ENCODE peak calls at places on chromosome 10, in seven cellular contexts. One of them, this sample, is unnamed.

GRCh38 chr10:97037365-97038361 is 148.1 kb downstream of the SLIT1 start:
- DNase-seq in GM20000: peak
- DNase-seq in tibial artery: peak
- DNase-seq in glutamatergic neuron: peak
- DNase-seq in stimulated activated naive CD8-positive, alpha-beta T cell treated with anti-CD3 and anti-CD28 coated beads, Interleukin-15, Interleukin-2, amounts not matched to agents 100 U/mL and 50 U/mL, for 24 hours: peak
- DNase-seq in hepatic stellate cell: peak
- DNase-seq in A549: peak
- DNase-seq in this sample: peak

GRCh38 chr10:60955957-60956425 is 12.0 kb upstream of the RHOBTB1 start:
- DNase-seq in GM20000: no peak
- DNase-seq in glutamatergic neuron: no peak
- DNase-seq in stimulated activated naive CD8-positive, alpha-beta T cell treated with anti-CD3 and anti-CD28 coated beads, Interleukin-15, Interleukin-2, amounts not matched to agents 100 U/mL and 50 U/mL, for 24 hours: no peak
- DNase-seq in A549: peak
- DNase-seq in hepatic stellate cell: no peak
- DNase-seq in tibial artery: no peak
- DNase-seq in this sample: peak

GRCh38 chr10:18364987-18365775 is 225.0 kb downstream of the CACNB2 start:
- DNase-seq in A549: no peak
- DNase-seq in glutamatergic neuron: no peak
- DNase-seq in stimulated activated naive CD8-positive, alpha-beta T cell treated with anti-CD3 and anti-CD28 coated beads, Interleukin-15, Interleukin-2, amounts not matched to agents 100 U/mL and 50 U/mL, for 24 hours: no peak
- DNase-seq in hepatic stellate cell: no peak
- DNase-seq in tibial artery: no peak
- DNase-seq in GM20000: no peak
- DNase-seq in this sample: no peak

GRCh38 chr10:23412223-23412622 is 26.7 kb upstream of the OTUD1 start:
- DNase-seq in glutamatergic neuron: no peak
- DNase-seq in tibial artery: no peak
- DNase-seq in GM20000: no peak
- DNase-seq in stimulated activated naive CD8-positive, alpha-beta T cell treated with anti-CD3 and anti-CD28 coated beads, Interleukin-15, Interleukin-2, amounts not matched to agents 100 U/mL and 50 U/mL, for 24 hours: no peak
- DNase-seq in hepatic stellate cell: no peak
- DNase-seq in A549: no peak
- DNase-seq in this sample: no peak

GRCh38 chr10:79947083-79947415 is 1.9 kb downstream of the SFTPD start:
- DNase-seq in glutamatergic neuron: no peak
- DNase-seq in GM20000: no peak
- DNase-seq in tibial artery: no peak
- DNase-seq in stimulated activated naive CD8-positive, alpha-beta T cell treated with anti-CD3 and anti-CD28 coated beads, Interleukin-15, Interleukin-2, amounts not matched to agents 100 U/mL and 50 U/mL, for 24 hours: no peak
- DNase-seq in hepatic stellate cell: no peak
- DNase-seq in A549: no peak
- DNase-seq in this sample: no peak

GRCh38 chr10:87642988-87643387 is 16.7 kb upstream of the PAPSS2 start:
- DNase-seq in stimulated activated naive CD8-positive, alpha-beta T cell treated with anti-CD3 and anti-CD28 coated beads, Interleukin-15, Interleukin-2, amounts not matched to agents 100 U/mL and 50 U/mL, for 24 hours: no peak
- DNase-seq in glutamatergic neuron: no peak
- DNase-seq in GM20000: no peak
- DNase-seq in A549: no peak
- DNase-seq in hepatic stellate cell: no peak
- DNase-seq in tibial artery: no peak
- DNase-seq in this sample: no peak

GRCh38 chr10:63972949-63973827 is 452.0 kb downstream of the REEP3 start:
- DNase-seq in GM20000: no peak
- DNase-seq in glutamatergic neuron: no peak
- DNase-seq in hepatic stellate cell: no peak
- DNase-seq in stimulated activated naive CD8-positive, alpha-beta T cell treated with anti-CD3 and anti-CD28 coated beads, Interleukin-15, Interleukin-2, amounts not matched to agents 100 U/mL and 50 U/mL, for 24 hours: no peak
- DNase-seq in tibial artery: no peak
- DNase-seq in A549: no peak
- DNase-seq in this sample: no peak

GRCh38 chr10:79229830-79230562 is 117.3 kb upstream of the PPIF start:
- DNase-seq in tibial artery: no peak
- DNase-seq in A549: no peak
- DNase-seq in GM20000: no peak
- DNase-seq in glutamatergic neuron: peak
- DNase-seq in stimulated activated naive CD8-positive, alpha-beta T cell treated with anti-CD3 and anti-CD28 coated beads, Interleukin-15, Interleukin-2, amounts not matched to agents 100 U/mL and 50 U/mL, for 24 hours: no peak
- DNase-seq in hepatic stellate cell: no peak
- DNase-seq in this sample: no peak

GRCh38 chr10:2813277-2813676 is 254.1 kb upstream of the PFKP start:
- DNase-seq in glutamatergic neuron: no peak
- DNase-seq in GM20000: no peak
- DNase-seq in hepatic stellate cell: no peak
- DNase-seq in A549: no peak
- DNase-seq in stimulated activated naive CD8-positive, alpha-beta T cell treated with anti-CD3 and anti-CD28 coated beads, Interleukin-15, Interleukin-2, amounts not matched to agents 100 U/mL and 50 U/mL, for 24 hours: no peak
- DNase-seq in tibial artery: no peak
- DNase-seq in this sample: no peak

GRCh38 chr10:112131361-112131760 is 52.2 kb downstream of the GPAM start:
- DNase-seq in hepatic stellate cell: no peak
- DNase-seq in glutamatergic neuron: no peak
- DNase-seq in GM20000: no peak
- DNase-seq in stimulated activated naive CD8-positive, alpha-beta T cell treated with anti-CD3 and anti-CD28 coated beads, Interleukin-15, Interleukin-2, amounts not matched to agents 100 U/mL and 50 U/mL, for 24 hours: no peak
- DNase-seq in tibial artery: no peak
- DNase-seq in A549: no peak
- DNase-seq in this sample: no peak

GRCh38 chr10:70966848-70967553 is 78.6 kb upstream of the PCBD1 start:
- DNase-seq in tibial artery: no peak
- DNase-seq in glutamatergic neuron: no peak
- DNase-seq in stimulated activated naive CD8-positive, alpha-beta T cell treated with anti-CD3 and anti-CD28 coated beads, Interleukin-15, Interleukin-2, amounts not matched to agents 100 U/mL and 50 U/mL, for 24 hours: no peak
- DNase-seq in A549: no peak
- DNase-seq in hepatic stellate cell: no peak
- DNase-seq in GM20000: no peak
- DNase-seq in this sample: no peak

GRCh38 chr10:117224036-117224430 is 16.9 kb upstream of the SLC18A2 start:
- DNase-seq in glutamatergic neuron: no peak
- DNase-seq in stimulated activated naive CD8-positive, alpha-beta T cell treated with anti-CD3 and anti-CD28 coated beads, Interleukin-15, Interleukin-2, amounts not matched to agents 100 U/mL and 50 U/mL, for 24 hours: no peak
- DNase-seq in GM20000: no peak
- DNase-seq in A549: no peak
- DNase-seq in tibial artery: no peak
- DNase-seq in hepatic stellate cell: no peak
- DNase-seq in this sample: no peak

GRCh38 chr10:101563007-101563406 is 25.1 kb downstream of the POLL start:
- DNase-seq in hepatic stellate cell: no peak
- DNase-seq in GM20000: no peak
- DNase-seq in A549: no peak
- DNase-seq in tibial artery: no peak
- DNase-seq in glutamatergic neuron: no peak
- DNase-seq in stimulated activated naive CD8-positive, alpha-beta T cell treated with anti-CD3 and anti-CD28 coated beads, Interleukin-15, Interleukin-2, amounts not matched to agents 100 U/mL and 50 U/mL, for 24 hours: no peak
- DNase-seq in this sample: peak

GRCh38 chr10:30185916-30186315 is 126.5 kb upstream of the JCAD start:
- DNase-seq in tibial artery: no peak
- DNase-seq in stimulated activated naive CD8-positive, alpha-beta T cell treated with anti-CD3 and anti-CD28 coated beads, Interleukin-15, Interleukin-2, amounts not matched to agents 100 U/mL and 50 U/mL, for 24 hours: no peak
- DNase-seq in glutamatergic neuron: no peak
- DNase-seq in GM20000: no peak
- DNase-seq in hepatic stellate cell: peak
- DNase-seq in A549: no peak
- DNase-seq in this sample: no peak

GRCh38 chr10:510415-510881 is 179.0 kb downstream of the DIP2C start:
- DNase-seq in stimulated activated naive CD8-positive, alpha-beta T cell treated with anti-CD3 and anti-CD28 coated beads, Interleukin-15, Interleukin-2, amounts not matched to agents 100 U/mL and 50 U/mL, for 24 hours: no peak
- DNase-seq in GM20000: no peak
- DNase-seq in tibial artery: no peak
- DNase-seq in A549: no peak
- DNase-seq in glutamatergic neuron: no peak
- DNase-seq in hepatic stellate cell: no peak
- DNase-seq in this sample: no peak

GRCh38 chr10:124995605-124996004 is 53.7 kb downstream of the ZRANB1 start:
- DNase-seq in glutamatergic neuron: no peak
- DNase-seq in A549: no peak
- DNase-seq in hepatic stellate cell: peak
- DNase-seq in tibial artery: no peak
- DNase-seq in GM20000: peak
- DNase-seq in stimulated activated naive CD8-positive, alpha-beta T cell treated with anti-CD3 and anti-CD28 coated beads, Interleukin-15, Interleukin-2, amounts not matched to agents 100 U/mL and 50 U/mL, for 24 hours: no peak
- DNase-seq in this sample: no peak

GRCh38 chr10:65555192-65555591 is 1370.6 kb upstream of the LRRTM3 start:
- DNase-seq in A549: no peak
- DNase-seq in hepatic stellate cell: no peak
- DNase-seq in stimulated activated naive CD8-positive, alpha-beta T cell treated with anti-CD3 and anti-CD28 coated beads, Interleukin-15, Interleukin-2, amounts not matched to agents 100 U/mL and 50 U/mL, for 24 hours: no peak
- DNase-seq in tibial artery: no peak
- DNase-seq in glutamatergic neuron: no peak
- DNase-seq in GM20000: no peak
- DNase-seq in this sample: no peak

GRCh38 chr10:21888959-21889358 is 114.6 kb downstream of the DNAJC1 start:
- DNase-seq in glutamatergic neuron: no peak
- DNase-seq in GM20000: peak
- DNase-seq in stimulated activated naive CD8-positive, alpha-beta T cell treated with anti-CD3 and anti-CD28 coated beads, Interleukin-15, Interleukin-2, amounts not matched to agents 100 U/mL and 50 U/mL, for 24 hours: no peak
- DNase-seq in hepatic stellate cell: no peak
- DNase-seq in A549: no peak
- DNase-seq in tibial artery: no peak
- DNase-seq in this sample: no peak

GRCh38 chr10:24694086-24694485 is 29.6 kb downstream of the ARHGAP21 start:
- DNase-seq in A549: no peak
- DNase-seq in stimulated activated naive CD8-positive, alpha-beta T cell treated with anti-CD3 and anti-CD28 coated beads, Interleukin-15, Interleukin-2, amounts not matched to agents 100 U/mL and 50 U/mL, for 24 hours: no peak
- DNase-seq in tibial artery: no peak
- DNase-seq in hepatic stellate cell: no peak
- DNase-seq in GM20000: no peak
- DNase-seq in glutamatergic neuron: no peak
- DNase-seq in this sample: no peak

GRCh38 chr10:116444527-116445142 is 17.0 kb downstream of the PNLIPRP3 start:
- DNase-seq in hepatic stellate cell: no peak
- DNase-seq in GM20000: peak
- DNase-seq in A549: peak
- DNase-seq in tibial artery: no peak
- DNase-seq in stimulated activated naive CD8-positive, alpha-beta T cell treated with anti-CD3 and anti-CD28 coated beads, Interleukin-15, Interleukin-2, amounts not matched to agents 100 U/mL and 50 U/mL, for 24 hours: peak
- DNase-seq in glutamatergic neuron: peak
- DNase-seq in this sample: no peak

GRCh38 chr10:126407831-126408230 is 19.6 kb upstream of the ADAM12 start:
- DNase-seq in stimulated activated naive CD8-positive, alpha-beta T cell treated with anti-CD3 and anti-CD28 coated beads, Interleukin-15, Interleukin-2, amounts not matched to agents 100 U/mL and 50 U/mL, for 24 hours: no peak
- DNase-seq in GM20000: no peak
- DNase-seq in A549: no peak
- DNase-seq in hepatic stellate cell: no peak
- DNase-seq in glutamatergic neuron: no peak
- DNase-seq in tibial artery: no peak
- DNase-seq in this sample: no peak

GRCh38 chr10:121340176-121340850 is 257.9 kb downstream of the FGFR2 start:
- DNase-seq in glutamatergic neuron: no peak
- DNase-seq in stimulated activated naive CD8-positive, alpha-beta T cell treated with anti-CD3 and anti-CD28 coated beads, Interleukin-15, Interleukin-2, amounts not matched to agents 100 U/mL and 50 U/mL, for 24 hours: no peak
- DNase-seq in hepatic stellate cell: no peak
- DNase-seq in GM20000: no peak
- DNase-seq in A549: no peak
- DNase-seq in tibial artery: no peak
- DNase-seq in this sample: no peak

GRCh38 chr10:49365675-49366415 is 30.0 kb downstream of the DRGX start:
- DNase-seq in stimulated activated naive CD8-positive, alpha-beta T cell treated with anti-CD3 and anti-CD28 coated beads, Interleukin-15, Interleukin-2, amounts not matched to agents 100 U/mL and 50 U/mL, for 24 hours: no peak
- DNase-seq in tibial artery: no peak
- DNase-seq in hepatic stellate cell: no peak
- DNase-seq in A549: no peak
- DNase-seq in GM20000: no peak
- DNase-seq in glutamatergic neuron: no peak
- DNase-seq in this sample: no peak

GRCh38 chr10:63522129-63522687 is 1.0 kb downstream of the REEP3 start:
- DNase-seq in stimulated activated naive CD8-positive, alpha-beta T cell treated with anti-CD3 and anti-CD28 coated beads, Interleukin-15, Interleukin-2, amounts not matched to agents 100 U/mL and 50 U/mL, for 24 hours: no peak
- DNase-seq in A549: peak
- DNase-seq in hepatic stellate cell: peak
- DNase-seq in GM20000: peak
- DNase-seq in tibial artery: no peak
- DNase-seq in glutamatergic neuron: no peak
- DNase-seq in this sample: no peak

GRCh38 chr10:125768217-125768616 is 7.4 kb downstream of the MMP21 start:
- DNase-seq in stimulated activated naive CD8-positive, alpha-beta T cell treated with anti-CD3 and anti-CD28 coated beads, Interleukin-15, Interleukin-2, amounts not matched to agents 100 U/mL and 50 U/mL, for 24 hours: no peak
- DNase-seq in tibial artery: no peak
- DNase-seq in hepatic stellate cell: peak
- DNase-seq in GM20000: no peak
- DNase-seq in glutamatergic neuron: no peak
- DNase-seq in A549: peak
- DNase-seq in this sample: no peak

GRCh38 chr10:103238506-103239252 is 7.0 kb upstream of the RPEL1 start:
- DNase-seq in A549: peak
- DNase-seq in hepatic stellate cell: peak
- DNase-seq in stimulated activated naive CD8-positive, alpha-beta T cell treated with anti-CD3 and anti-CD28 coated beads, Interleukin-15, Interleukin-2, amounts not matched to agents 100 U/mL and 50 U/mL, for 24 hours: no peak
- DNase-seq in tibial artery: peak
- DNase-seq in glutamatergic neuron: no peak
- DNase-seq in GM20000: no peak
- DNase-seq in this sample: peak

GRCh38 chr10:103855424-103855823 is at the start of gene SH3PXD2A:
- DNase-seq in stimulated activated naive CD8-positive, alpha-beta T cell treated with anti-CD3 and anti-CD28 coated beads, Interleukin-15, Interleukin-2, amounts not matched to agents 100 U/mL and 50 U/mL, for 24 hours: peak
- DNase-seq in tibial artery: no peak
- DNase-seq in glutamatergic neuron: peak
- DNase-seq in GM20000: peak
- DNase-seq in hepatic stellate cell: peak
- DNase-seq in A549: peak
- DNase-seq in this sample: no peak

This sample was measured in SJSA1.